ENCODE peak calls at places on chromosomes 11 and 22, in five cellular contexts. U is astrocyte of the cerebellum, Y is spleen, K is IMR-90, P is neural crest cell. Q is an unnamed sample.
A peak's percentile ranks its signal among the peaks of the same experiment; 100 is the strongest.

GRCh38 chr11:72544589-72544988 is 110.3 kb upstream of the CLPB start:
- DNase-seq in U (no peak), Y (no peak), K (no peak), P (no peak), Q (no peak)

GRCh38 chr11:12893787-12894672 is 115.1 kb upstream of the RASSF10 start:
- DNase-seq in U (peak; percentile 53), Y (no peak), K (peak; percentile 52), P (peak; percentile 75), Q (no peak)

GRCh38 chr22:39926175-39927152 is 25.6 kb downstream of the GRAP2 start:
- DNase-seq in U (no peak), Y (no peak), K (no peak), P (no peak), Q (no peak)

GRCh38 chr11:11501546-11502274 is 120.1 kb downstream of the GALNT18 start:
- DNase-seq in U (no peak), Y (no peak), K (no peak), P (no peak), Q (no peak)

GRCh38 chr11:74783241-74783871 is 34.7 kb downstream of the RNF169 start:
- DNase-seq in U (no peak), Y (no peak), K (peak; percentile 76), P (no peak), Q (no peak)

GRCh38 chr11:47848636-47849155 is 546 bp upstream of the NUP160 start:
- DNase-seq in U (no peak), Y (no peak), K (no peak), P (no peak), Q (no peak)

GRCh38 chr11:73262851-73263495 is 9.2 kb upstream of the P2RY6 start:
- DNase-seq in U (no peak), Y (no peak), K (peak; percentile 52), P (no peak), Q (no peak)

GRCh38 chr11:121123670-121124069 is 22.6 kb downstream of the TECTA start:
- DNase-seq in U (no peak), Y (no peak), K (no peak), P (no peak), Q (no peak)

GRCh38 chr22:47206819-47207218 is 444.4 kb downstream of the TBC1D22A start:
- DNase-seq in U (no peak), Y (peak; percentile 18), K (no peak), P (no peak), Q (no peak)

GRCh38 chr11:121321614-121322243 is 29.2 kb downstream of the SC5D start:
- DNase-seq in U (no peak), Y (no peak), K (peak; percentile 1), P (no peak), Q (no peak)

GRCh38 chr11:112760378-112761060 is 200.7 kb upstream of the NCAM1 start:
- DNase-seq in U (no peak), Y (no peak), K (no peak), P (no peak), Q (no peak)

GRCh38 chr11:36222755-36223635 is 66.2 kb downstream of the COMMD9 start:
- DNase-seq in U (no peak), Y (no peak), K (peak; percentile 38), P (no peak), Q (no peak)

GRCh38 chr11:31355131-31355530 is 14.4 kb downstream of the DCDC1 start:
- DNase-seq in U (no peak), Y (no peak), K (peak; percentile 20), P (no peak), Q (no peak)

GRCh38 chr11:1797391-1798125 is 33.8 kb upstream of the CTSD start:
- DNase-seq in U (no peak), Y (no peak), K (no peak), P (no peak), Q (no peak)

GRCh38 chr11:59267196-59267595 is 54.5 kb upstream of the MPEG1 start:
- DNase-seq in U (no peak), Y (no peak), K (no peak), P (no peak), Q (no peak)

GRCh38 chr11:94876645-94877445 is 96.5 kb downstream of the CWC15 start:
- DNase-seq in U (peak; percentile 90), Y (no peak), K (peak; percentile 98), P (no peak), Q (no peak)

GRCh38 chr22:32994046-32994827 is 63.9 kb downstream of the SYN3 start:
- DNase-seq in U (no peak), Y (no peak), K (no peak), P (peak; percentile 60), Q (no peak)

GRCh38 chr11:20458905-20459632 is 71.6 kb downstream of the PRMT3 start:
- DNase-seq in U (no peak), Y (no peak), K (no peak), P (no peak), Q (no peak)

GRCh38 chr11:115112779-115113178 is 391.4 kb downstream of the CADM1 start:
- DNase-seq in U (no peak), Y (no peak), K (no peak), P (peak; percentile 42), Q (no peak)

GRCh38 chr11:110376711-110377324 is 52.9 kb upstream of the FDX1 start:
- DNase-seq in U (peak; percentile 92), Y (no peak), K (peak; percentile 79), P (peak; percentile 48), Q (no peak)

GRCh38 chr11:59710136-59710847 is 3.4 kb downstream of the OR10V1 start:
- DNase-seq in U (no peak), Y (no peak), K (peak; percentile 4), P (no peak), Q (no peak)

GRCh38 chr11:12289667-12290476 is 87.5 kb upstream of the PARVA start:
- DNase-seq in U (no peak), Y (no peak), K (no peak), P (no peak), Q (no peak)

GRCh38 chr22:41197808-41198585 is 7.1 kb upstream of the L3MBTL2 start:
- DNase-seq in U (no peak), Y (no peak), K (no peak), P (no peak), Q (no peak)

GRCh38 chr11:119964136-119965025 is 173.5 kb downstream of the TRIM29 start:
- DNase-seq in U (peak; percentile 1), Y (no peak), K (no peak), P (no peak), Q (no peak)

GRCh38 chr11:120564573-120565301 is 53.2 kb downstream of the GRIK4 start:
- DNase-seq in U (no peak), Y (peak; percentile 78), K (peak; percentile 75), P (peak; percentile 48), Q (peak; percentile 85)

GRCh38 chr11:67463186-67463585 is 5.9 kb downstream of the TMEM134 start:
- DNase-seq in U (no peak), Y (no peak), K (no peak), P (no peak), Q (no peak)

GRCh38 chr11:100240051-100240450 is 447.0 kb upstream of the ARHGAP42 start:
- DNase-seq in U (no peak), Y (no peak), K (no peak), P (no peak), Q (no peak)

GRCh38 chr22:23845661-23846469 is 7.1 kb upstream of the DERL3 start:
- DNase-seq in U (no peak), Y (peak; percentile 73), K (no peak), P (no peak), Q (no peak)

GRCh38 chr11:2988996-2989395 is 3.1 kb downstream of the NAP1L4 start:
- DNase-seq in U (peak; percentile 34), Y (no peak), K (peak; percentile 33), P (no peak), Q (no peak)

GRCh38 chr11:115194798-115195101 is 309.5 kb downstream of the CADM1 start:
- DNase-seq in U (no peak), Y (no peak), K (peak; percentile 76), P (no peak), Q (no peak)

GRCh38 chr22:31490496-31490925 is 869 bp upstream of the EIF4ENIF1 start:
- DNase-seq in U (peak; percentile 31), Y (peak; percentile 90), K (peak; percentile 79), P (peak; percentile 1), Q (no peak)
- TF ChIP-seq CTCF in U (no peak), Y (peak; percentile 38), K (no peak), P (no peak), Q (peak; percentile 39)

DNA sequence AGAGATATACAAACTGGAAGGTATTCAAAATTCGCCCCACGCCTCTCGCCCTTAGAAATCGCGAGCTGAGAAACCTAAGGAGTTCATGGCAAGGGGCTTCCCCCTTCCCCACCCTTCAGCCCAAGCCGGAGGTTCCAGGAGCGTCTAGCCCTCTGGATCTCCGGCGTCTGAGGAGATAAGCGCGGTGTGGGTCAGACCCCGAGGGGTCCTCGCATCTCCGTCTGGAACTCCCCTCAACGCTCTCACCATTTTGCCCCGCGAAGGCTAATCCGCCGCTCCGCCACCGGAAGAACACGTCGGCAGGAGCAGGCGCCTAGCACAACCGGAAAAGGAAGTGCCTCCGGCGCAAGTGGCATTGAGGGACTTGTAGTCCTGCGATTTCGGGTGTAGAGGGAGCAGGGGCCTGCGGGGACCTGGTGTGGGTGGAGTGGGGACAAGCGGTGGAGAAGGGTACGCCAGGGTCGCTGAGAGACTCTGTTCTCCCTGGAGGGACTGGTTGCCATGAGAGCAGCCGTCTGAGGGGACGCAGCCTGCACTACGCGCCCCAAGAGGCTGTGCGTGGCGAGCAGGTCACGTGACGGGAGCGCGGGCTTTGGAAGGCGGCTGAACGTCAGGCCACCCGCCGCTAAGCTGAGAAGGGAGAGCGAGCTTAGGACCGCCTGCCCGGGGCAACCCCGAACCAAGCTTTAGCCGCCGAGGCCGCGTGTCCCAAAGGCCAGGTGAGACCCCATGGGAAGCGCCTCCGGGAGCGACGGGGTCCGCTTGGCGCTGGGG is at the start of the genes FEN1 and TMEM258:
- DNase-seq in U (peak; percentile 78), Y (peak; percentile 98), K (peak; percentile 94), P (peak; percentile 86), Q (no peak)
- TF ChIP-seq CTCF in U (no peak), Y (no peak), K (peak; percentile 2), P (peak; percentile 24), Q (peak; percentile 24)

DNA sequence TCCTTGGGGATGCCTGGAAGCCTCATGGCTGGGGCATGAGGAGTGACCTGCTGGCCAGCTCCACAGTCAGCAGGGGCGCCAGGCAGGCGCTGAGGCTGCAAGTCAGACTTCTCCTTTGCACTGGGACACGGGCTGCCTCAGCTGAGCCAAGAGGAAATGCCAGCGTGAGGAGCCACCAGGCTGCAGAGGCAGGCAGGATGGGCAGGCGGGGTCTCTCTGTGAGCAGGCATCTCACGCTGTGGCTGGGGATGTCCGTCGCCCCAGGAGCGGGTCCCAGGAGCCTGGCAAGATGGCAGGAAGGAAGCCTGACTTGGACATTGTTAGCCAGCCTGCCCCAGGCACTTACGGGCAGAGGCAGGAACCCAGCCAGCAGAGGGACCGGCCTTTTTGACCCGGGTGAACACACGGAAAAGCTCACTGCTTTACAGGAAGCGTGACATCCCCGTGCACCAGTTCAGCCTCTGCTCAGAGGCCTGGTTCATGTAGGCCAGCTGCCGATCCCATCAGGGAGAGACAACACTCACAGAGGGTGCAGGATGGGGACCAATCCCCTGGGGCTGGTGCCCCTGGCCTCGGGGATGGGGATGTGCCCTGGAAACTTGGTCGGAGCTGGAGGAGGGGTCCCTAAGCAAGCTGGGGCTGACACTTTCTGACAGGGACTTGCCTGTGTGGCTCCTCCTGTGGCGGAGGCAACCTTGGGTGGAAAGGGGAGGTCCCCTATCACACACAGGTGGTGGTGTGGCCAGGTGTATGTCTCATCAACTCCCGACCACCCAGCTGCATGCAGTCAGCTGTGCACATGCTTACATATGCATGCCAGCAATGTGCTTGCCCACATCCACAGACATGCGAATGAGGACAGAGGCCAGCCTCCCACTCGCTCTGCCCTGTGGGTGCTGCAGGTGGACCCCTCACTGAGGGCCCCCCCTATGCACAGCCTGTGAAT is 10.0 kb downstream of the GNB1L start:
- DNase-seq in U (no peak), Y (peak; percentile 93), K (peak; percentile 40), P (no peak), Q (peak; percentile 95)
- TF ChIP-seq CTCF in U (peak; percentile 26), Y (peak; percentile 19), K (no peak), P (no peak), Q (peak; percentile 63)

GRCh38 chr11:25272214-25272613 is 775.4 kb downstream of the LUZP2 start:
- DNase-seq in U (no peak), Y (no peak), K (no peak), P (no peak), Q (no peak)
- TF ChIP-seq CTCF in U (no peak), Y (no peak), K (no peak), P (peak; percentile 30), Q (no peak)